ENCODE peak calls at places on chromosome 1, in four cellular contexts. C is sigmoid colon, W is adrenal gland, I is ovary. G is an unnamed sample.
A peak's percentile ranks its signal among the peaks of the same experiment; 100 is the strongest.

GRCh38 chr1:75996196-75996595 is 64.0 kb upstream of the ASB17 start:
- DNase-seq in I (no peak), C (no peak), W (no peak), G (peak; percentile 64)

GRCh38 chr1:181643631-181644030 is 160.3 kb downstream of the CACNA1E start:
- DNase-seq in I (no peak), W (no peak), C (no peak), G (no peak)

GRCh38 chr1:21652101-21652936 is 16.8 kb downstream of the RAP1GAP start:
- DNase-seq in I (no peak), W (no peak), C (no peak), G (peak; percentile 58)

GRCh38 chr1:10727703-10728348 is 68.6 kb downstream of the CASZ1 start:
- DNase-seq in W (no peak), I (no peak), C (peak; percentile 86), G (peak; percentile 94)

GRCh38 chr1:205568469-205569361 is 63.1 kb downstream of the ELK4 start:
- DNase-seq in C (peak; percentile 66), I (no peak), W (no peak), G (peak; percentile 12)

GRCh38 chr1:202234331-202235002 is 40.9 kb downstream of the LGR6 start:
- DNase-seq in W (no peak), I (no peak), C (no peak), G (no peak)

GRCh38 chr1:4959216-4959615 is 304.8 kb downstream of the AJAP1 start:
- DNase-seq in I (no peak), W (no peak), C (no peak), G (no peak)

GRCh38 chr1:214570442-214570841 is 19.0 kb upstream of the PTPN14 start:
- DNase-seq in I (no peak), C (no peak), W (no peak), G (no peak)

GRCh38 chr1:85171721-85172120 is 29.1 kb downstream of the SYDE2 start:
- DNase-seq in W (no peak), I (no peak), C (no peak), G (no peak)

GRCh38 chr1:24472527-24473251 is 29.9 kb upstream of the RCAN3 start:
- DNase-seq in C (no peak), W (no peak), I (no peak), G (peak; percentile 52)

GRCh38 chr1:162383091-162383490 is 1.6 kb downstream of the C1orf226 start:
- DNase-seq in I (no peak), W (no peak), C (peak; percentile 26), G (no peak)

GRCh38 chr1:219126267-219126862 is 47.3 kb upstream of the LYPLAL1 start:
- DNase-seq in I (no peak), W (no peak), C (no peak), G (no peak)

GRCh38 chr1:19100008-19100407 is 110.1 kb downstream of the UBR4 start:
- DNase-seq in I (no peak), C (no peak), W (no peak), G (no peak)

GRCh38 chr1:8003431-8004112 is 22.5 kb downstream of the ERRFI1 start:
- DNase-seq in I (no peak), W (no peak), C (no peak), G (no peak)

GRCh38 chr1:35808376-35809155 is 750 bp downstream of the AGO4 start:
- DNase-seq in I (peak; percentile 40), C (peak; percentile 64), W (peak; percentile 42), G (peak; percentile 40)

GRCh38 chr1:36737767-36738166 is 255.1 kb upstream of the CSF3R start:
- DNase-seq in I (no peak), W (no peak), C (peak; percentile 48), G (no peak)

GRCh38 chr1:224635356-224635755 is 19.2 kb downstream of the CNIH3 start:
- DNase-seq in C (no peak), I (no peak), W (peak; percentile 89), G (no peak)

GRCh38 chr1:161180643-161181042 is 3.3 kb upstream of the B4GALT3 start:
- DNase-seq in C (no peak), I (no peak), W (no peak), G (no peak)

GRCh38 chr1:35539073-35539823 is 18.0 kb downstream of the KIAA0319L start:
- DNase-seq in W (no peak), I (no peak), C (no peak), G (peak; percentile 46)

GRCh38 chr1:166844791-166845190 is 5.5 kb downstream of the POGK start:
- DNase-seq in I (no peak), C (no peak), W (no peak), G (no peak)

GRCh38 chr1:178931843-178932551 is 61.1 kb upstream of the ANGPTL1 start:
- DNase-seq in I (peak; percentile 89), W (peak; percentile 62), C (peak; percentile 96), G (peak; percentile 22)

GRCh38 chr1:171873664-171874063 is 32.4 kb downstream of the DNM3 start:
- DNase-seq in I (no peak), W (no peak), C (no peak), G (no peak)
- TF ChIP-seq POLR2A in I (no peak), W (no peak), C (no peak), G (no peak)

DNA sequence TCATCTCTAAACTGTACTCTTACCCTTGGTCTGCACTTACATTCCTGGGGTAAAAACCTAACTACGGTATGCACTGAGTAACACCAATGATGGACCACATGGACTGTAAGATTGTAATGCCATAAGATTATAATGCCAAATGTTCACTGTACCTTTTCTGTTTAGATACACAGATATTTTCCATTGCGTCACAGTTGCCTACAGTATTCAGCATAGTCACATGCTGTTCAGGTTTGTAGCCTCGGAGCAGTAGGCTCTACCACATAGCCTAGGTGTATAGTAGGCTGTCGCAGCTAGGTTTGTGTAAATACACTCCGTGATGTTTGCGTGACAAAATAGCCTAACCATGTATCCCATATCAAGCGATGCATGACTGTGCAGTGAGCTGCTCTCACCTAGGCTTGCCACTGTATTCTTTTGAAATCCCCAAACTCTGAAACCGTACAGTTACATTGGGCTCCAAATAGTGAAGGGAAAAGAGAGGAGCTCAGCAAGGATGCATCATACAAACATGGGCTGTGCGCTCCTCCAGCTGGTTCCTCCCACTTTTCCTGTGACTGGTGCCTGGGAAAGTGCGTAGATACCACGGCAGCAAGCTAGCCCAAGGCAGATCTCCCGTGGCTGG is 35.2 kb downstream of the CFAP57 start:
- DNase-seq in W (no peak), C (no peak), I (no peak), G (no peak)
- H3K4me3 ChIP-seq in W (no peak overlapping the region), C (no peak overlapping the region), I (no peak overlapping the region), G (no peak overlapping the region)

DNA sequence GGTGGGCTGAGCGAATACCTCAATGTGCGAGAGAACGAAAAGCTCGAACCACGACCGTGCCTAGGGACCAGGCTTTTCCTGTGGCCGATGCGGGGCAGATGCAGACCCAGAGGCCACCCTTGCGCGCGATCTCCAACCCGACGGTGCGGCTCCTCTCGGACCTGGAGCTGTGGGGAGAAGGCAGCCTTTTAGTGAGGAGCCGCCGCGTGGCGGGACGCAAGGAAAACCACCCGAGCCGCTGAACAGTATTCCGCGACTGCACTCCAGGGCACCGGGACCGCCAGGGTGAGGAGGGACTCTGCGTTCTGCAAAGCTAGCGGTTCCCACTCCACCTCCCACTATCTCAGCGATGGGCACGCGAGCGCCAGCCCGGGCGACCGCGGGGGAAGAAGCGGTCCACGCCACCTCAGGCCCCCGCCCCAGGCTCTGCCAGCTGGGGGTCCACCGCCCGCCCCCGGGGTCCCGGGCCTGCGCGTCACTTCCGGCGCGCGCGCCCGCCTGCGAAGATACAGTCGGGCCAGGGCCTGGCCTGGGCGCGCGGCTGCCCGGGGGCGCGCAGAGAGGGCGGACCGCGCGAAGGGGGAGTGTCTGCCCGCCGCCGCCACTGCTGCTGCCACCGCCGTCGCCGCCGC is 66.5 kb upstream of the PRKACB start:
- DNase-seq in I (peak; percentile 79), C (peak; percentile 78), W (peak; percentile 68), G (peak; percentile 79)
- TF ChIP-seq POLR2A in I (no peak), C (peak; percentile 32), W (peak; percentile 63), G (no peak)

GRCh38 chr1:153677718-153678518 is 570 bp upstream of the NPR1 start:
- DNase-seq in I (peak; percentile 66), C (no peak), W (peak; percentile 59), G (peak; percentile 46)
- H3K4me3 ChIP-seq in I (peak overlapping the region; percentile 64), C (peak overlapping the region; percentile 57), W (no peak overlapping the region), G (peak overlapping the region; percentile 25)

GRCh38 chr1:156913809-156914387 is 6.5 kb upstream of the LRRC71 start:
- DNase-seq in I (no peak), C (no peak), W (no peak), G (no peak)

GRCh38 chr1:156911587-156912298 is 8.7 kb upstream of the LRRC71 start:
- DNase-seq in C (no peak), W (no peak), I (no peak), G (no peak)

GRCh38 chr1:156910309-156910782 is 10.1 kb upstream of the LRRC71 start:
- DNase-seq in I (peak; percentile 46), W (peak; percentile 44), C (no peak), G (peak; percentile 40)

GRCh38 chr1:156912861-156913808 is 7.3 kb upstream of the LRRC71 start:
- DNase-seq in W (no peak), C (no peak), I (no peak), G (peak; percentile 97)

DNA sequence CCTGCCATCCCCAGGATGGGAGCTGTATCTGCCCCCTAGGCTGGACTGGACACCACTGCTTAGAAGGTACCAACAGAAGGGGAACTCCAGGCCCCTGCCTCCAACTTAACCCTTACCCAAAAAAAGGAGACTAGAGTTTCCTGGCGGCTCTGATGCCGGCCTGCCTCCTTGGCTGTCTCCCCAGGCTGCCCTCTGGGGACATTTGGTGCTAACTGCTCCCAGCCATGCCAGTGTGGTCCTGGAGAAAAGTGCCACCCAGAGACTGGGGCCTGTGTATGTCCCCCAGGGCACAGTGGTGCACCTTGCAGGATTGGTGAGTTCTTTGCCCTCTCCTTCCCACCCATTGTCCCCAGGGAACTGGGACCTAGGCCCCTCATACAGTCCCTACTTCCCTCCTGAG is 8.1 kb upstream of the LRRC71 start:
- DNase-seq in C (no peak), I (no peak), W (no peak), G (peak; percentile 59)
- TF ChIP-seq POLR2A in C (no peak), I (no peak), W (no peak), G (no peak)

G was measured in thyroid gland.